ENCODE peak calls at places on chromosomes 13 and 19, in four cellular contexts. S is GM06990, G is neural progenitor cell, M is thoracic aorta. N is an unnamed sample. For H3K27me3, the result is how much of the 10 kb centered on the place peaks cover.

GRCh38 chr13:21078501-21078900 is 17.1 kb upstream of the LATS2 start:
- DNase-seq in S (no peak), G (no peak), M (no peak), N (no peak)

GRCh38 chr19:5369962-5370367 is 29.4 kb upstream of the PTPRS start:
- DNase-seq in S (peak), G (peak), M (no peak), N (no peak)

GRCh38 chr19:3029070-3029923 is at the start of gene TLE2:
- DNase-seq in S (no peak), G (peak), M (no peak), N (no peak)

GRCh38 chr13:94550030-94550738 is 45.8 kb downstream of the TGDS start:
- DNase-seq in S (no peak), G (no peak), M (no peak), N (no peak)

GRCh38 chr13:45742985-45743384 is 40.9 kb downstream of the CBY2 start:
- DNase-seq in S (no peak), G (no peak), M (no peak), N (no peak)

GRCh38 chr19:7983286-7983950 is 22.0 kb downstream of the ELAVL1 start:
- DNase-seq in S (no peak), G (no peak), M (no peak), N (no peak)

GRCh38 chr19:30169196-30169900 is 202.8 kb upstream of the ZNF536 start:
- DNase-seq in S (no peak), G (no peak), M (no peak), N (no peak)

GRCh38 chr13:79541426-79542049 is 60.6 kb downstream of the NDFIP2 start:
- DNase-seq in S (peak), G (peak), M (no peak), N (no peak)

GRCh38 chr13:33033361-33033812 is 17.2 kb downstream of the KL start:
- DNase-seq in S (no peak), G (no peak), M (no peak), N (peak)

GRCh38 chr13:24717217-24717616 is 37.0 kb downstream of the ATP12A start:
- DNase-seq in S (no peak), G (no peak), M (no peak), N (no peak)

GRCh38 chr13:48994731-48995130 is 19.0 kb downstream of the FNDC3A start:
- DNase-seq in S (peak), G (no peak), M (no peak), N (no peak)

GRCh38 chr19:40553885-40554857 is 22.5 kb upstream of the SHKBP1 start:
- DNase-seq in S (no peak), G (peak), M (no peak), N (no peak)

GRCh38 chr19:12774588-12775555 is at the start of gene HOOK2:
- DNase-seq in S (no peak), G (peak), M (no peak), N (no peak)

GRCh38 chr19:5133986-5134595 is 165.2 kb downstream of the KDM4B start:
- DNase-seq in S (no peak), G (no peak), M (no peak), N (no peak)

GRCh38 chr13:101611491-101612475 is 159.3 kb downstream of the ITGBL1 start:
- DNase-seq in S (no peak), G (no peak), M (no peak), N (no peak)

GRCh38 chr19:6087074-6087506 is 23.2 kb downstream of the RFX2 start:
- DNase-seq in S (peak), G (peak), M (no peak), N (no peak)

GRCh38 chr19:42546831-42547500 is 18.7 kb upstream of the CEACAM1 start:
- DNase-seq in S (no peak), G (no peak), M (no peak), N (no peak)

GRCh38 chr13:21749410-21749809 is 78.5 kb downstream of the FGF9 start:
- DNase-seq in S (no peak), G (no peak), M (no peak), N (no peak)

GRCh38 chr13:99660101-99660500 is 158.8 kb downstream of the TM9SF2 start:
- DNase-seq in S (no peak), G (peak), M (no peak), N (no peak)

DNA sequence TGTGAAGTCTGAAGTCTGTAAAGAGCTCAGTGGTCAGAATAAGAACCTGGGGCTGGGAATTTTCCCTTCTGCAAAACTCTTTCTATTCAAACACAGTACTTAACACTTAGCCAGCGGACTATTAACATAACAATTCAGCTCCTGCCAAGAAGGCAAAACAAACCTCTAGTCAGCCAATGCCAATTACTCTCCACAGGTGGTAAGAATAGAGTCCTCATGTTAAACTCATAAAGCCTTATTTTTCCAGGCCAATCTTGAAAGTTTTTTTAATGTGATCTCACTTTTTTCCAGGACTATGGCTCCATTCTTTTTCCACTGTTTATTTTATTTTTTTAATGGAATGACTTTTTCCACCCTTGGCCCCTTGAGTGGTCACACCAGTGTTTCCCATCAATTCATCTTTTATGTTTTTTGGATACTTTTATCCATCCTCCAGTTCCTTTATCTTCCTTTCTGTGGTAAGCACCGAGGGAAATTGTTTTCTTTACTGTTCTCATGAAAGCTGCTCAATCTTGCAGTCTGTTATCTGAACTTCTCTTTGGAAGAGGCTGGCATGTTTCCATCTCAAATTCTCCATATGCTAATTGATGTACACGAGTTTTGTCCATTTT is 217.3 kb downstream of the LHFPL6 start:
- DNase-seq in S (no peak), G (peak), M (no peak), N (no peak)
- H3K27me3 ChIP-seq in S (under half), G (half or more), M (under half), N (under half)

GRCh38 chr19:35907377-35907745 is 734 bp downstream of the TYROBP start:
- DNase-seq in S (no peak), G (no peak), M (no peak), N (no peak)
- H3K4me3 ChIP-seq in S (no peak), G (no peak), M (peak), N (no peak)

GRCh38 chr19:51195616-51196015 is 29.3 kb upstream of the CD33 start:
- DNase-seq in S (no peak), G (no peak), M (no peak), N (no peak)
- H3K27me3 ChIP-seq in S (under half), G (under half), M (under half), N (under half)

DNA sequence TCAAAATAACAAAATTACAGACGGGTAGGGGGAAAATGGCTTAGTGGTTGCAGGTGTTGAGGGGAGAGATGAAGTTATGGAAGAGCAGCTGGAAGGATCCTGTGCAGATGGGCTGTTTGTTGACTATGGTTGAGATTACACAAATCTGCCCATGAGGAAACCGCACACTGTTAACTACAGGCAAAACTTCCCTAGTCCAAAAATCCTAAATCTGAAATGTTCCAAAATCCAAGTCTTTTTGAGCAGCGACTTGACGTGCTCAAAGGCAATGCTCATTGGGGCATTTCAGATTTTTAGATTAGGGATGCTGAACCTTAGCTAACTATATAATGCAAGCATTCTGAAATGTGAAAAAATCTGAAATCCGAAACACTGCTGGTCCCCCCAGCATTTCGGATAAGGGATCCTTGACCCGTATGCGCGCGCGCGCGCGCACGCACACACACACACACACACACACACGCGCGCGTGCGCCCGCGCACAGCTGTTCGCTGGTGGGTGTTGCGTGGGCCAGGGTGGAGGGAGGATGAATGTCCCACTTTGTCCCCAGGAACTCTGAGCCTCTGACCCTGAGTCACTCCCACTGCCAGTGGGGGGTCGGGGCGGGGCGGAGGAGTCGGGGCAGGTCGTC is 6.8 kb downstream of the F2RL3 start:
- DNase-seq in S (no peak), G (peak), M (no peak), N (no peak)
- H3K4me3 ChIP-seq in S (no peak), G (peak), M (peak), N (no peak)

GRCh38 chr13:111411186-111411858 is 90.9 kb downstream of the TEX29 start:
- DNase-seq in S (no peak), G (peak), M (no peak), N (no peak)

GRCh38 chr13:111412251-111412650 is 91.8 kb downstream of the TEX29 start:
- DNase-seq in S (no peak), G (no peak), M (no peak), N (no peak)

GRCh38 chr13:111407381-111408131 is 87.1 kb downstream of the TEX29 start:
- DNase-seq in S (no peak), G (no peak), M (no peak), N (no peak)

GRCh38 chr13:111409413-111409812 is 89.0 kb downstream of the TEX29 start:
- DNase-seq in S (no peak), G (no peak), M (no peak), N (no peak)

GRCh38 chr13:111410232-111411021 is 90.0 kb downstream of the TEX29 start:
- DNase-seq in S (no peak), G (no peak), M (no peak), N (no peak)
- H3K27me3 ChIP-seq in S (under half), G (under half), M (under half), N (under half)

DNA sequence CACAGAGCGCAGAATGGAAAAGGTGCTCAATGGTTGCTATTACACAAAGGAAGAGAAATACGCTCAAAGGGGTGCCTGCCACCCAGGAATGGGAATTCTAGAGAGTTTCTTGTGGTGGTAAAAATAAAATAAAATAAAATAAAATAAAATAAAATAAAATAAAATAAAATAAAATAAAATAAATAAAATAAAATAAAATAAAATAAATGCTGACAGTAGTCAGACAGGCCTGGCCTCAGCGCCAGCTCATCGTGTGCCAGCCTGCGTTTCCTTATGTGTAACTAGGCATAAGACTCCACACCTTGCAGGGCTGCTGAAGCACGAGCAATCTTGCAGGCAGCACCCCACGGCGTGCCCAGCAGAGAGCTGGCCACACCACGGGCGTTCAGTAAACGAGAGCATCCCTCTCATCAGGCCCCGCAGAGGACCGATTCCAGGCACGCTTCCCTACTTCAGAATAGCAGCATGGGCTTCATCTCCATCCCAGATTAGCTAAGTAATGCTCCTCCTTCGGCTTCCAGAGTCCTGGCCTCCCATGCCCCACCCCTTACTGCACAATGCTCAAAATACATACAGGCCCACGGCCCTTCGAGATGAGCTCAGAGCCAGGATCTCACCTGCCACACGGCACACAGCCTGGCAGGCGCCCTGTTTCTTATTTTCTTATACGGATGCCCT is 5.6 kb downstream of the NAPA start:
- DNase-seq in S (no peak), G (no peak), M (no peak), N (no peak)
- H3K4me3 ChIP-seq in S (no peak), G (no peak), M (peak), N (no peak)

GRCh38 chr19:359653-359925 is 15.0 kb upstream of the MIER2 start:
- DNase-seq in S (no peak), G (no peak), M (no peak), N (no peak)
- H3K27me3 ChIP-seq in S (under half), G (under half), M (under half), N (under half)

GRCh38 chr19:48395499-48395898 is 2.0 kb downstream of the GRIN2D start:
- DNase-seq in S (no peak), G (no peak), M (no peak), N (no peak)

GRCh38 chr19:48393196-48393558 is 291 bp upstream of the GRIN2D start:
- DNase-seq in S (no peak), G (no peak), M (no peak), N (no peak)

GRCh38 chr19:48395170-48395455 is 1.6 kb downstream of the GRIN2D start:
- DNase-seq in S (no peak), G (no peak), M (no peak), N (no peak)

GRCh38 chr19:48394331-48395169 is 1.1 kb downstream of the GRIN2D start:
- DNase-seq in S (no peak), G (no peak), M (no peak), N (no peak)

GRCh38 chr19:48393559-48394330 is at the start of gene GRIN2D:
- DNase-seq in S (no peak), G (peak), M (no peak), N (no peak)
- H3K4me3 ChIP-seq in S (no peak), G (peak), M (peak), N (no peak)

GRCh38 chr19:1568320-1569019 is at the start of gene MEX3D:
- DNase-seq in S (peak), G (peak), M (no peak), N (peak)

GRCh38 chr19:1567116-1567847 is 843 bp downstream of the MEX3D start:
- DNase-seq in S (no peak), G (peak), M (no peak), N (peak)

GRCh38 chr19:1563251-1563650 is 4.9 kb downstream of the MEX3D start:
- DNase-seq in S (no peak), G (no peak), M (no peak), N (no peak)

GRCh38 chr19:1567848-1568227 is 287 bp downstream of the MEX3D start:
- DNase-seq in S (no peak), G (peak), M (no peak), N (no peak)

DNA sequence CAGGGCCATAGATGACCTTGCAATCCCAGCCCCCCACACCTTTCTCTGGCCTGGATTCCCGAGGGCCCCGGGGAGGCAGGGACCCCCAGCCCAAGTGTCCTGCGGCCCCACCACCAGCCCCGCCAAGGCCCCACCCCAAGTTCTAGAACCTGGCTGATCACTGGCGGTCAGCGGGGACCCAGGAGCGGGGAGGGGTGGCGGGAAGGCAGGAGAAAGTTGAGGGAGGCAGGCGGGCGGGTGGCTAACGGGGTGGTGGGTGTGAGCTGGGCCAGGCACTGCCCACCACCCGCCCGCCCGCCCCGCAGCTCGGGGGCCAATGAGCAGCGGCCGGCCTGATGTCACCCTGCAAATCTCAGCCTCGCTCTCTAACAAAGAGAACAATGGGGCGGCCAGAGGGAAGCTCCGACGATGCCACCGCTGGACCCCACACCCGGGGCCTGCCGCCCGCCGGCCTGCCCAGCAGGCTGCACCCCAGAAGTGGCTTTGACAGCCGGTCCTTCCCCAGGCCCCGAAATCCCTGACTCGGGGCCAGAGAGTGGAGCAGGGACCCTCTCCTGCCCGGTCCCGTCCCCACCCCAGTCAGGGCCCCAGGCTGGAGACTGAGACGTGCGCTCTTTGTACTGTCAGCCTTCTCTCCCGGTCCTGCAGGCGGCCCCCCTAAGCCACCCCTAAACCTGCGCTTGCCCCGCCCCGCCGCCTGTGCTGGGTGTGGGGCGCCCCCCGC is 1.6 kb downstream of the MEX3D start:
- DNase-seq in S (no peak), G (peak), M (no peak), N (no peak)
- H3K27me3 ChIP-seq in S (under half), G (under half), M (under half), N (under half)

DNA sequence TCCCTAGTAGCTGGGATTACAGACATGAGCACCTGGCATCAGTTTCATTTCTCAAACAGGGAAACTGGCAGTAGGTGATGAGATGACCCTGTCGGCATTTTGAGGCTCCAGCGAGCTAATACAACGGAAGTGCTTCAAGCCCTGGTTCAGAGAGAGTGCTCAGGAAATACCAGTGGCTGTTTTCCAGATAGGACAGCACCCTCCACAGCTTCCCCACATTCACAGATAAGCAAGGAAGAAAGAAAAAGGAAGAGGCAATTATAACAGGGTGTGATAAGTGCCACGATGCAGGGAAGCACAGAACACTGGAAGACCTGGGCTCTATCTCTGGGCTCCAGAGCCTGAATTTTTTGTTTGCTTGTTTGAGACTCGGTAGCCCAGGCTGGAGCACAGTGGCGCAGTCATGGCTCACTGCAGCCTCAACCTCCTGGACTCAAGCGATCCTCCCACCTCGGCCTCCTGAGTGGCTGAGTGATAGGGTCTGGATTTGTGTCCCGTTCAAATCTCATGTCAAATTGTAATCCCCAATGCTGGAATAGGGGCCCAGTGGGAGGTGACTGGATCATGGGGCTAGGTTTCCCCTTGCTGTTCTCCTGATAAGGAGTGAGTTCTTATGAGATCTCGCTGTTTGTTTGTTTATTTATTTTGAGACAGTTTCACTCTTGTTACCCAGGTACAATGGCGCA is 43.5 kb downstream of the PIN1 start:
- DNase-seq in S (no peak), G (no peak), M (no peak), N (no peak)
- H3K4me3 ChIP-seq in S (no peak), G (no peak), M (no peak), N (no peak)